ENCODE peak calls at places on chromosomes 6 and 20, in seven cellular contexts. H is suprapubic skin; K is SJSA1; P is HEK293T; Y is activated naive CD4-positive, alpha-beta T cell treated with anti-CD3 and anti-CD28 coated beads, Interleukin-2, amount 10 ng/mL, durations not matched to agents 7 days and 5 days; R is sciatic nerve; E is PC-3. W is an unnamed sample.

GRCh38 chr6:30322527-30323501 is 3.9 kb upstream of the TRIM39 start:
- DNase-seq in P (no peak), E (peak), H (no peak), R (no peak), K (peak), Y (no peak), W (no peak)

GRCh38 chr6:67016921-67017460 is 1310.0 kb upstream of the EYS start:
- DNase-seq in Y (no peak), H (no peak), E (no peak), R (no peak), K (no peak), P (no peak), W (no peak)

GRCh38 chr6:44672086-44672485 is 284.6 kb downstream of the CDC5L start:
- DNase-seq in Y (no peak), R (peak), E (no peak), P (no peak), H (no peak), K (peak), W (no peak)

GRCh38 chr6:45436544-45437440 is 59.1 kb upstream of the SUPT3H start:
- DNase-seq in Y (peak), H (no peak), K (peak), P (no peak), R (no peak), E (peak), W (no peak)

GRCh38 chr6:131694832-131695426 is 6.3 kb downstream of the OR2A4 start:
- DNase-seq in R (peak), H (no peak), Y (peak), E (peak), P (peak), K (peak), W (peak)

GRCh38 chr20:49297605-49298530 is 20.0 kb upstream of the ZNFX1 start:
- DNase-seq in E (no peak), H (no peak), P (no peak), K (no peak), Y (peak), R (no peak), W (no peak)

GRCh38 chr6:109687271-109687721 is 3.7 kb downstream of the AK9 start:
- DNase-seq in K (no peak), Y (no peak), E (peak), R (no peak), P (no peak), H (no peak), W (no peak)

GRCh38 chr20:50163570-50164317 is 10.2 kb upstream of the PEDS1 start:
- DNase-seq in K (peak), R (no peak), Y (no peak), P (no peak), E (peak), H (peak), W (no peak)

GRCh38 chr6:43709654-43710303 is 22.2 kb upstream of the MRPS18A start:
- DNase-seq in E (no peak), H (no peak), R (peak), Y (no peak), P (no peak), K (no peak), W (no peak)

GRCh38 chr6:30964075-30964474 is 19.4 kb upstream of the MUC21 start:
- DNase-seq in E (no peak), H (no peak), K (no peak), R (no peak), P (no peak), Y (peak), W (no peak)

GRCh38 chr20:3900187-3900604 is 11.0 kb downstream of the PANK2 start:
- DNase-seq in H (no peak), Y (no peak), R (no peak), E (peak), P (no peak), K (no peak), W (no peak)

GRCh38 chr6:139988702-139989101 is 614.3 kb upstream of the CITED2 start:
- DNase-seq in R (no peak), Y (no peak), H (no peak), P (no peak), K (no peak), E (no peak), W (no peak)

GRCh38 chr6:168469198-168469943 is 28.4 kb downstream of the SMOC2 start:
- DNase-seq in Y (no peak), H (no peak), E (no peak), R (no peak), P (no peak), K (no peak), W (no peak)

GRCh38 chr20:25509084-25509483 is 76.2 kb downstream of the NINL start:
- DNase-seq in Y (no peak), R (peak), E (no peak), K (no peak), P (no peak), H (no peak), W (no peak)

GRCh38 chr20:39066464-39066863 is 104.3 kb downstream of the DHX35 start:
- DNase-seq in H (no peak), P (peak), Y (no peak), R (no peak), K (no peak), E (no peak), W (no peak)

GRCh38 chr6:122995930-122996796 is at the start of gene CLVS2:
- DNase-seq in H (no peak), P (peak), E (no peak), R (no peak), K (peak), Y (no peak), W (no peak)

GRCh38 chr20:326645-327031 is 1.3 kb downstream of the SOX12 start:
- DNase-seq in E (peak), H (no peak), P (no peak), R (no peak), Y (no peak), K (peak), W (no peak)

GRCh38 chr20:20437314-20437713 is 69.4 kb downstream of the INSM1 start:
- DNase-seq in Y (no peak), K (no peak), P (no peak), H (no peak), R (no peak), E (no peak), W (no peak)

GRCh38 chr6:6758915-6759654 is 170.6 kb downstream of the LY86 start:
- DNase-seq in K (peak), E (peak), Y (peak), R (peak), H (no peak), P (peak), W (no peak)

GRCh38 chr6:37483917-37484785 is 15.5 kb downstream of the CCDC167 start:
- DNase-seq in Y (peak), R (peak), E (peak), P (peak), K (peak), H (no peak), W (no peak)

GRCh38 chr20:37990571-37991151 is 42.6 kb downstream of the TTI1 start:
- DNase-seq in E (peak), R (no peak), P (no peak), H (peak), K (peak), Y (peak), W (no peak)

GRCh38 chr6:116309657-116310056 is 29.9 kb upstream of the TSPYL1 start:
- DNase-seq in K (no peak), P (no peak), H (no peak), E (no peak), R (no peak), Y (no peak), W (no peak)

GRCh38 chr6:13217206-13217905 is 111.0 kb downstream of the TBC1D7 start:
- DNase-seq in H (no peak), R (no peak), Y (no peak), P (no peak), E (no peak), K (no peak), W (no peak)

GRCh38 chr20:38514947-38515346 is 42.3 kb downstream of the RALGAPB start:
- DNase-seq in Y (no peak), R (no peak), P (no peak), E (no peak), H (no peak), K (no peak), W (no peak)

GRCh38 chr20:40010483-40010882 is 678.6 kb downstream of the MAFB start:
- DNase-seq in K (no peak), Y (no peak), H (no peak), E (no peak), P (no peak), R (no peak), W (no peak)

GRCh38 chr20:25052255-25053206 is 5.4 kb downstream of the ACSS1 start:
- DNase-seq in E (no peak), H (peak), K (no peak), Y (no peak), R (peak), P (no peak), W (no peak)

W was measured in brain pericyte.